ENCODE peak calls at places on chromosomes 13 and 19, in six cellular contexts. Q is foreskin keratinocyte, X is psoas muscle, R is heart left ventricle, T is H9, H is breast epithelium. O is an unnamed sample.

GRCh38 chr13:99356216-99357089 is 49.3 kb upstream of the GPR183 start:
- DNase-seq in Q (no peak), X (peak), R (no peak), T (no peak), H (no peak), O (no peak)

GRCh38 chr13:94705081-94705751 is 7.1 kb downstream of the SOX21 start:
- DNase-seq in Q (no peak), X (no peak), R (no peak), T (peak), H (no peak), O (no peak)

GRCh38 chr13:44128522-44128921 is 245.1 kb upstream of the SERP2 start:
- DNase-seq in Q (no peak), X (peak), R (peak), T (no peak), H (no peak), O (no peak)

GRCh38 chr19:40279120-40279551 is 6.0 kb downstream of the AKT2 start:
- DNase-seq in Q (no peak), X (peak), R (peak), T (no peak), H (no peak), O (no peak)

GRCh38 chr19:40282920-40283319 is 2.2 kb downstream of the AKT2 start:
- DNase-seq in Q (no peak), X (no peak), R (no peak), T (no peak), H (no peak), O (no peak)

GRCh38 chr13:22770891-22771290 is 409.9 kb upstream of the SGCG start:
- DNase-seq in Q (no peak), X (no peak), R (no peak), T (no peak), H (no peak), O (no peak)

GRCh38 chr19:903266-903797 is 9.7 kb downstream of the R3HDM4 start:
- DNase-seq in Q (no peak), X (peak), R (no peak), T (no peak), H (no peak), O (no peak)

GRCh38 chr19:15779756-15780476 is 7.5 kb upstream of the OR10H5 start:
- DNase-seq in Q (peak), X (peak), R (peak), T (no peak), H (peak), O (peak)

GRCh38 chr19:13045812-13046211 is 50.5 kb downstream of the NFIX start:
- DNase-seq in Q (no peak), X (no peak), R (no peak), T (no peak), H (no peak), O (no peak)

GRCh38 chr19:45066921-45067661 is 9.2 kb downstream of the ZNF296 start:
- DNase-seq in Q (no peak), X (no peak), R (no peak), T (no peak), H (no peak), O (no peak)

GRCh38 chr13:27082325-27082724 is 89.3 kb downstream of the USP12 start:
- DNase-seq in Q (no peak), X (no peak), R (no peak), T (no peak), H (no peak), O (no peak)

GRCh38 chr13:111204438-111205177 is 89.5 kb downstream of the ARHGEF7 start:
- DNase-seq in Q (peak), X (peak), R (no peak), T (peak), H (no peak), O (peak)

GRCh38 chr13:112452380-112453206 is 76.4 kb downstream of the SPACA7 start:
- DNase-seq in Q (no peak), X (peak), R (no peak), T (peak), H (no peak), O (no peak)

GRCh38 chr19:11848594-11849263 is at the start of gene ZNF439:
- DNase-seq in Q (peak), X (peak), R (peak), T (peak), H (peak), O (peak)

GRCh38 chr13:26458196-26458734 is 99.2 kb upstream of the WASF3 start:
- DNase-seq in Q (no peak), X (peak), R (no peak), T (no peak), H (no peak), O (no peak)

GRCh38 chr13:112569771-112570288 is 18.1 kb downstream of the TUBGCP3 start:
- DNase-seq in Q (no peak), X (no peak), R (no peak), T (no peak), H (no peak), O (no peak)

GRCh38 chr13:58855283-58855682 is 1223.7 kb downstream of the PCDH17 start:
- DNase-seq in Q (peak), X (no peak), R (no peak), T (no peak), H (no peak), O (no peak)

GRCh38 chr19:491146-491741 is 5.0 kb upstream of the MADCAM1 start:
- DNase-seq in Q (no peak), X (peak), R (no peak), T (peak), H (no peak), O (no peak)

GRCh38 chr13:108609353-108609752 is 20.1 kb upstream of the MYO16 start:
- DNase-seq in Q (no peak), X (no peak), R (no peak), T (no peak), H (no peak), O (no peak)

GRCh38 chr13:51175001-51175400 is 47.2 kb upstream of the FAM124A start:
- DNase-seq in Q (no peak), X (no peak), R (no peak), T (no peak), H (no peak), O (no peak)

GRCh38 chr13:79566118-79566517 is 85.2 kb downstream of the NDFIP2 start:
- DNase-seq in Q (no peak), X (no peak), R (no peak), T (no peak), H (no peak), O (no peak)

GRCh38 chr19:9128171-9128570 is 1.4 kb upstream of the OR7G3 start:
- DNase-seq in Q (peak), X (no peak), R (no peak), T (no peak), H (no peak), O (no peak)

GRCh38 chr19:58357798-58358145 is 4.5 kb upstream of the A1BG start:
- DNase-seq in Q (no peak), X (no peak), R (no peak), T (peak), H (no peak), O (no peak)

GRCh38 chr13:113538689-113539058 is 45.9 kb upstream of the TFDP1 start:
- DNase-seq in Q (no peak), X (no peak), R (no peak), T (no peak), H (peak), O (no peak)

GRCh38 chr13:74796126-74796643 is 662.0 kb upstream of the KLF12 start:
- DNase-seq in Q (no peak), X (no peak), R (no peak), T (no peak), H (no peak), O (no peak)

GRCh38 chr19:40365613-40366401 is 17.3 kb downstream of the PLD3 start:
- DNase-seq in Q (peak), X (no peak), R (peak), T (peak), H (no peak), O (no peak)

GRCh38 chr19:48630289-48631036 is 6.7 kb downstream of the DBP start:
- DNase-seq in Q (no peak), X (peak), R (peak), T (peak), H (no peak), O (no peak)

GRCh38 chr13:79662882-79663281 is 181.9 kb downstream of the NDFIP2 start:
- DNase-seq in Q (no peak), X (peak), R (no peak), T (no peak), H (no peak), O (no peak)

GRCh38 chr19:33405491-33406461 is 32.3 kb downstream of the CEBPG start:
- DNase-seq in Q (no peak), X (peak), R (no peak), T (no peak), H (no peak), O (no peak)

GRCh38 chr13:46639033-46639981 is 86.3 kb downstream of the LRCH1 start:
- DNase-seq in Q (no peak), X (no peak), R (no peak), T (no peak), H (no peak), O (no peak)

GRCh38 chr19:38263696-38264485 is 482 bp upstream of the SPINT2 start:
- DNase-seq in Q (peak), X (peak), R (peak), T (peak), H (no peak), O (peak)

GRCh38 chr13:75876371-75877050 is 240.4 kb downstream of the LMO7 start:
- DNase-seq in Q (peak), X (no peak), R (peak), T (peak), H (no peak), O (no peak)

GRCh38 chr13:98978280-98978679 is 416 bp upstream of the DOCK9 start:
- DNase-seq in Q (peak), X (no peak), R (no peak), T (no peak), H (no peak), O (no peak)

GRCh38 chr13:35179494-35179893 is 237.4 kb downstream of the NBEA start:
- DNase-seq in Q (peak), X (no peak), R (no peak), T (no peak), H (no peak), O (no peak)

DNA sequence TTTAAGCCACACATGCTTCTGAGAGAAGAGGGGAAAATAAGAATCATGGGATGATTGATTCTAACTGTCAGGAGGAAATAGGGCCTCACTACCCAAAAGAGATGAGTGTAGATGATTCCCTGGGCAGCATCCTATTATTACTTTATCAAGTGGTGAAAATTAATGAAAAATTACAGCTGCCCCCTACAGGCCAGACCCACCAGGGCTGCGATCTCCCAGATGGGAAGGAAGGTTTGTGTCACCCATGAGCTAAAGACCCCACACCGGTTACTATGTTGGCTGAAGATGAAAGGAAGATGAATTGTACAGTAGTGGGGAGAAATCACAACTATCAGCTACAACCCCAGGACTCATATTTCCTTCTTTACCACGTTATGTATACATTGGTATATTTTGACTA is 49.5 kb downstream of the RFC3 start:
- DNase-seq in Q (no peak), X (no peak), R (no peak), T (no peak), H (no peak), O (no peak)
- TF ChIP-seq CTCF in Q (no peak), X (no peak), R (no peak), T (peak), H (no peak), O (no peak)

GRCh38 chr19:51798958-51799310 is 4.0 kb downstream of the FPR3 start:
- DNase-seq in Q (no peak), X (peak), R (peak), T (no peak), H (no peak), O (peak)
- H3K27ac ChIP-seq in Q (no peak), X (no peak), R (peak), T (no peak), H (peak), O (no peak)

DNA sequence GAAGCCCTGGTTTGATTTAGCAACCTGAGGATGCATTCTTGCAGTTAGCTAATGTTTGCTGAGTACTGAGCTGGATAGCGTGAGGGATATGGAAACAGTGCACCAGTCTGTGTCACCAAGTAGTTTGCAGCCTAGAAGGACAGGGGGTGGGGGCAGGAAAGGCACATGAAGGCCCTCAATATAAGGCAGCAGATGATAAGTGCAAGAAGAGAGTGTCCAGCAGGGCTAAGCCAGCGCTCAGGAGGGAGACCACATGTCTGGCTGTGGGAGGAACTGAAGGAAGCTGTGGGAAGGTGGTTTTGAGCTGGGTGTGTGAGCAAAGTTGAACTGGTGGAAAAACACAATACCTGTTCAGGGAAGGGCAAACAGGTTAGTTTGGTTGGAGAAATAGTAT is 1.7 kb downstream of the CXCL17 start:
- DNase-seq in Q (no peak), X (no peak), R (no peak), T (no peak), H (no peak), O (no peak)
- TF ChIP-seq CTCF in Q (no peak), X (no peak), R (no peak), T (no peak), H (no peak), O (no peak)

GRCh38 chr19:53958168-53958571 is 4.6 kb upstream of the CACNG8 start:
- DNase-seq in Q (no peak), X (no peak), R (no peak), T (peak), H (no peak), O (no peak)
- H3K27ac ChIP-seq in Q (no peak), X (no peak), R (no peak), T (no peak), H (no peak), O (no peak)

DNA sequence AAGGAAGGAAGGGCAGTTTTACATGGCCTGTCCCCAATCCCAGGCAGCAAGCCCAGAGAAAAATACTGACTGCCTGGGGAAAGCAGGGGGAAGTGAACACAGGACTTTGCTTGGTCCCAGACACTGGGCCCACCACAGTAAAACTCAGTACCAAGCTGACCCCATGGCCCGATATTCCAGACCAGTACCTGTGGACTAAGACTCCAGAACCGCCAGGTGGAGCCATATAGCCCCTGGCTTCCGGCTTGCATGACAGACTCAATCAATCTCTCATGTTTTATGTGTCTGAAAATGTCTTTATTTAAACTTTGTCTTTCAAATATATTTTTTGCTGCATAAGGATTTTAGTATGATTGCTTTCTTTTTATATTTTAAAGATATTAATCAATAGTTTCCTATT is 767.9 kb upstream of the SLITRK6 start:
- DNase-seq in Q (no peak), X (no peak), R (no peak), T (peak), H (no peak), O (no peak)
- TF ChIP-seq CTCF in Q (peak), X (no peak), R (no peak), T (peak), H (no peak), O (no peak)

GRCh38 chr13:30576528-30576927 is 41.2 kb upstream of the USPL1 start:
- DNase-seq in Q (peak), X (no peak), R (peak), T (no peak), H (no peak), O (no peak)
- H3K27ac ChIP-seq in Q (peak), X (no peak), R (no peak), T (no peak), H (no peak), O (no peak)

DNA sequence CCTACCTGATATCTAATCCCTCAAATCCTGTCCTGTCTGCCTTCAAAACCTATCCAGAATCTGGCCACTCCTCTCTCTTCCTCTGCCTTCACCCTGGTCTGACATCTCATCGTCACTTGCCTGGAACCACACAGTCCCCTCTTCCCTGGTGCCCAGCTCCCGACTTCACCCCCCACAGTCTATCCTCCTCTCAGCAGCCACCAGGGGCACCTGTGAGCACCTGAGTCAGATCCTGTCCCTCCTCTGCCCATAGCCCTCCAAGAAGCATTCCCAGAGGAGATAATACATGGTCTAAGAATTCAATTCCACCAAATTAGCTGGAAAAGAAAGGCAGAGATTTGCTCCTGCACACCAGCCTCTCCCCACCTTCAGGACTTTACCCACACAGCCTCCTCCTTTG is 48.9 kb downstream of the ZNRF4 start:
- DNase-seq in Q (no peak), X (no peak), R (no peak), T (peak), H (no peak), O (no peak)
- TF ChIP-seq CTCF in Q (peak), X (no peak), R (no peak), T (peak), H (no peak), O (no peak)

DNA sequence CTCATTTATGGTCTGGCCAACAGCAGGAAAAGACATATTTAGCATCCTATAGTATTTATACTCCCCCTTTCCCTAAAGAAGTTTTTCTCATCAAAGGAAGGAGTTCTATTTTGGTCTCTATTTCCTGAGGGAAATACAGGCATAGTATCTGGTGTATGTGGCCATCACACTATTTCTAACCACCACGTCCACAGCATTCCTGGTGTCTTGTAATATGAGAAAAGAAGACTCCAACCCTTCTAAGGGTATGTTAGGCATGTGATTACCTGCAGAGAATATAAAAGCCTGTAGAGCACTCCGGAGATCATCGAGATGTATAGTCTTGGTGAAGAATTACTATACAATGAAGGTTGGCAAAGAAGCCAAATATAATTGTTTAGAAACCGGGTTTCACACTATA is 137.4 kb downstream of the VWA8 start:
- DNase-seq in Q (no peak), X (no peak), R (no peak), T (no peak), H (no peak), O (no peak)
- H3K27ac ChIP-seq in Q (no peak), X (no peak), R (no peak), T (no peak), H (no peak), O (no peak)

GRCh38 chr19:17172624-17173345 is 42.4 kb upstream of the USE1 start:
- DNase-seq in Q (no peak), X (no peak), R (no peak), T (no peak), H (no peak), O (no peak)
- TF ChIP-seq CTCF in Q (peak), X (no peak), R (no peak), T (no peak), H (no peak), O (no peak)

GRCh38 chr19:24140591-24140990 is 53.6 kb downstream of the ZNF254 start:
- DNase-seq in Q (no peak), X (no peak), R (no peak), T (no peak), H (no peak), O (no peak)
- H3K27ac ChIP-seq in Q (no peak), X (no peak), R (no peak), T (no peak), H (peak), O (no peak)